ENCODE peak calls at places on chromosome 18, in five cellular contexts. One of them, this sample, is unnamed. For H3K4me1 and H3K27me3, the result is how much of the 10 kb centered on the place peaks cover.

GRCh38 chr18:6396276-6396675 is 18.4 kb downstream of the L3MBTL4 start:
- DNase-seq in esophagus squamous epithelium: no peak
- DNase-seq in uterus: no peak
- DNase-seq in lung: no peak
- DNase-seq in H1: no peak
- DNase-seq in this sample: no peak

GRCh38 chr18:45954070-45954712 is 12.9 kb downstream of the EPG5 start:
- DNase-seq in esophagus squamous epithelium: no peak
- DNase-seq in uterus: no peak
- DNase-seq in lung: no peak
- DNase-seq in H1: no peak
- DNase-seq in this sample: no peak

GRCh38 chr18:3455938-3456685 is 6.1 kb downstream of the TGIF1 start:
- DNase-seq in esophagus squamous epithelium: no peak
- DNase-seq in uterus: no peak
- DNase-seq in lung: no peak
- DNase-seq in H1: no peak
- DNase-seq in this sample: no peak

GRCh38 chr18:25299426-25299825 is 52.5 kb downstream of the ZNF521 start:
- DNase-seq in esophagus squamous epithelium: no peak
- DNase-seq in uterus: no peak
- DNase-seq in lung: no peak
- DNase-seq in H1: no peak
- DNase-seq in this sample: no peak

GRCh38 chr18:10402876-10403559 is 51.4 kb upstream of the APCDD1 start:
- DNase-seq in esophagus squamous epithelium: no peak
- DNase-seq in uterus: peak
- DNase-seq in lung: peak
- DNase-seq in H1: no peak
- DNase-seq in this sample: no peak

GRCh38 chr18:70072678-70073077 is 125.0 kb upstream of the CD226 start:
- DNase-seq in esophagus squamous epithelium: no peak
- DNase-seq in uterus: no peak
- DNase-seq in lung: no peak
- DNase-seq in H1: no peak
- DNase-seq in this sample: no peak

GRCh38 chr18:36194719-36195315 is 7.5 kb downstream of the MOCOS start:
- DNase-seq in esophagus squamous epithelium: no peak
- DNase-seq in uterus: no peak
- DNase-seq in lung: no peak
- DNase-seq in H1: no peak
- DNase-seq in this sample: no peak

GRCh38 chr18:7369006-7369405 is 138.1 kb downstream of the LRRC30 start:
- DNase-seq in esophagus squamous epithelium: no peak
- DNase-seq in uterus: peak
- DNase-seq in lung: no peak
- DNase-seq in H1: no peak
- DNase-seq in this sample: no peak

GRCh38 chr18:22335644-22336275 is 82.0 kb downstream of the CTAGE1 start:
- DNase-seq in esophagus squamous epithelium: no peak
- DNase-seq in uterus: no peak
- DNase-seq in lung: no peak
- DNase-seq in H1: no peak
- DNase-seq in this sample: no peak
- H3K27ac ChIP-seq in esophagus squamous epithelium: no peak
- H3K27ac ChIP-seq in uterus: peak
- H3K27ac ChIP-seq in lung: peak
- H3K27ac ChIP-seq in H1: no peak
- H3K27ac ChIP-seq in this sample: no peak

GRCh38 chr18:12011199-12011961 is 30.1 kb downstream of the IMPA2 start:
- DNase-seq in esophagus squamous epithelium: no peak
- DNase-seq in uterus: no peak
- DNase-seq in lung: no peak
- DNase-seq in H1: no peak
- DNase-seq in this sample: no peak
- H3K4me1 ChIP-seq in esophagus squamous epithelium: half or more
- H3K4me1 ChIP-seq in uterus: under half
- H3K4me1 ChIP-seq in lung: under half
- H3K4me1 ChIP-seq in H1: under half
- H3K4me1 ChIP-seq in this sample: under half

DNA sequence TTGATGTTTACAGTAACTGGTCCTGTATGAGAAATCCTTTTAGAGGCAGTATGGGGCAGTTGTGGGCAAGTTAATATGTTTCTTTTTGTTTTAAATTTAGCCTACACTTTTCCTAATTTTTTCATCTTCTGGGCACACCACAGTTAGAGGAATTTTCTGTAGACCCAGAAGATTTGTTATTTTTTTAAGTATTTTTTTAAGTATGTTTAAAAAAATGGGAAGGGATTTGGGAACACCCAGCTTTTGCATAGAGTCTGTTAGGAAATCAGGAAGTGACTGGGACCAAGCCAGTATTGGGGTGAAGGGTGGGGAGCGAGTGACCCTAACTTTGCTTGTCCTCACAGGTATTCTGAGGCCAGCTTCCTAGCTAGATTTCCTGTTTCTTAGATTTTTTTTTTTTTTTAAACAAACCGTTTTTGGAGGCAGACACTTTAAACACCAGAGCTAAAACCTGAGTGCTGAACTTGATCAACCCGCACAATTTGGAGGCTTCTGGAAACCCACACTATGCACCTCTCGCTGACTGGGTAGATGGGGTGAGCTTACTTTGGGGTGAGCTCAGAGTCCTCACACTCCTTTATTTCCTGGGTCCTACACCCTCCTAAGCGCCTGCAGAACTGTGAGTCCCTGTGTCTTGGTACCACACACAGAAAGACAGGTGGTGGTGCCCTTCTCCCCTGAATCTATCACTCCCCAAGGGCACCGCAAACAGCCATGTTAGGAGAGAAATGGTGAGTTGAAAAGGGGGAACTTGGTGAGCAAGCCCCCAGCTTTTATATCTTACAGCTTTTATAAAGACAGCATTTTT is 5.2 kb downstream of the GATA6 start:
- DNase-seq in esophagus squamous epithelium: no peak
- DNase-seq in uterus: no peak
- DNase-seq in lung: no peak
- DNase-seq in H1: no peak
- DNase-seq in this sample: no peak
- H3K27me3 ChIP-seq in esophagus squamous epithelium: under half
- H3K27me3 ChIP-seq in uterus: under half
- H3K27me3 ChIP-seq in lung: under half
- H3K27me3 ChIP-seq in H1: half or more
- H3K27me3 ChIP-seq in this sample: half or more

GRCh38 chr18:23282437-23282781 is 147.1 kb downstream of the CABLES1 start:
- DNase-seq in esophagus squamous epithelium: no peak
- DNase-seq in uterus: no peak
- DNase-seq in lung: no peak
- DNase-seq in H1: no peak
- DNase-seq in this sample: no peak
- H3K27ac ChIP-seq in esophagus squamous epithelium: peak
- H3K27ac ChIP-seq in uterus: no peak
- H3K27ac ChIP-seq in lung: no peak
- H3K27ac ChIP-seq in H1: peak
- H3K27ac ChIP-seq in this sample: no peak

GRCh38 chr18:76454429-76454828 is 40.6 kb downstream of the ZNF516 start:
- DNase-seq in esophagus squamous epithelium: no peak
- DNase-seq in uterus: no peak
- DNase-seq in lung: no peak
- DNase-seq in H1: no peak
- DNase-seq in this sample: no peak

GRCh38 chr18:76455015-76455676 is 39.9 kb downstream of the ZNF516 start:
- DNase-seq in esophagus squamous epithelium: no peak
- DNase-seq in uterus: no peak
- DNase-seq in lung: no peak
- DNase-seq in H1: no peak
- DNase-seq in this sample: no peak

GRCh38 chr18:76451475-76452331 is 43.3 kb downstream of the ZNF516 start:
- DNase-seq in esophagus squamous epithelium: no peak
- DNase-seq in uterus: no peak
- DNase-seq in lung: no peak
- DNase-seq in H1: peak
- DNase-seq in this sample: no peak

GRCh38 chr18:76452357-76452756 is 42.7 kb downstream of the ZNF516 start:
- DNase-seq in esophagus squamous epithelium: no peak
- DNase-seq in uterus: no peak
- DNase-seq in lung: no peak
- DNase-seq in H1: no peak
- DNase-seq in this sample: no peak

GRCh38 chr18:76453057-76453561 is 41.9 kb downstream of the ZNF516 start:
- DNase-seq in esophagus squamous epithelium: no peak
- DNase-seq in uterus: no peak
- DNase-seq in lung: no peak
- DNase-seq in H1: no peak
- DNase-seq in this sample: no peak
- H3K4me1 ChIP-seq in esophagus squamous epithelium: half or more
- H3K4me1 ChIP-seq in uterus: under half
- H3K4me1 ChIP-seq in lung: under half
- H3K4me1 ChIP-seq in H1: under half
- H3K4me1 ChIP-seq in this sample: under half

GRCh38 chr18:28858248-28858647 is 681.3 kb upstream of the CDH2 start:
- DNase-seq in esophagus squamous epithelium: no peak
- DNase-seq in uterus: no peak
- DNase-seq in lung: no peak
- DNase-seq in H1: no peak
- DNase-seq in this sample: no peak

GRCh38 chr18:28863396-28863795 is 686.5 kb upstream of the CDH2 start:
- DNase-seq in esophagus squamous epithelium: no peak
- DNase-seq in uterus: no peak
- DNase-seq in lung: no peak
- DNase-seq in H1: no peak
- DNase-seq in this sample: no peak
- H3K27me3 ChIP-seq in esophagus squamous epithelium: under half
- H3K27me3 ChIP-seq in uterus: under half
- H3K27me3 ChIP-seq in lung: under half
- H3K27me3 ChIP-seq in H1: under half
- H3K27me3 ChIP-seq in this sample: under half

DNA sequence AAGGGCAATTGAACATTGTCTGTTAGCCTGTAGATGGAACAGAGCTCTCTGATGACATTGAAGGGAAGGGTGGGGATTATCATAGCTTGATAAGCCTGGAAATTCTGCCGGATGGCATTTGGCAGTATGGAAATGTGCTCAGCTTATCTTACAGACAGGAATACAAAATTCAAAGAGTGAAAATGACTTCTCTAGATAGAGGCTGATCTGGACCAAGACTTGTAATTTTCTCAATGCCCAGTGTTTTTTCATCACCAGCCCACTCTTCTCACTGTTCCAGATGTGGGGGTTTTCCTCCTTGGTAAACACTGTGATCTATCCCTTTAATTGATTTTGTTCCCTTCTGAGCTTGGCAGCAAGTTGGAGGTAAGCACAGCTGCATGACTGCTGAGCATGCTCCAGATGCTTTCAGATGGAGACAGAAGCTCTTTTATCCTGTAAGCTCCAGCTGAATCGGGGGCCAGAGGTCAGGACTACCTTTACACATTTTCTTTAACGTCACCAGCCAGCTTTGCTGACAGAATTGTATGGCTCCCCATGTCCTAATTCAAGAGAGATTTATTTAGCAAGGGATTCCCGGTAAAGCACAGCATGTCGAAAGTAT is 287.4 kb upstream of the TCF4 start:
- DNase-seq in esophagus squamous epithelium: no peak
- DNase-seq in uterus: no peak
- DNase-seq in lung: no peak
- DNase-seq in H1: no peak
- DNase-seq in this sample: no peak
- H3K27ac ChIP-seq in esophagus squamous epithelium: no peak
- H3K27ac ChIP-seq in uterus: no peak
- H3K27ac ChIP-seq in lung: no peak
- H3K27ac ChIP-seq in H1: no peak
- H3K27ac ChIP-seq in this sample: no peak

GRCh38 chr18:8609711-8610441 is 639 bp downstream of the RAB12 start:
- DNase-seq in esophagus squamous epithelium: no peak
- DNase-seq in uterus: peak
- DNase-seq in lung: no peak
- DNase-seq in H1: no peak
- DNase-seq in this sample: no peak

GRCh38 chr18:8611916-8612576 is 2.8 kb downstream of the RAB12 start:
- DNase-seq in esophagus squamous epithelium: no peak
- DNase-seq in uterus: no peak
- DNase-seq in lung: no peak
- DNase-seq in H1: no peak
- DNase-seq in this sample: no peak

GRCh38 chr18:8607776-8608682 is 1.2 kb upstream of the RAB12 start:
- DNase-seq in esophagus squamous epithelium: no peak
- DNase-seq in uterus: peak
- DNase-seq in lung: no peak
- DNase-seq in H1: no peak
- DNase-seq in this sample: no peak

GRCh38 chr18:8608795-8609673 is at the start of gene RAB12:
- DNase-seq in esophagus squamous epithelium: peak
- DNase-seq in uterus: peak
- DNase-seq in lung: peak
- DNase-seq in H1: peak
- DNase-seq in this sample: no peak

GRCh38 chr18:8610442-8610801 is 1.2 kb downstream of the RAB12 start:
- DNase-seq in esophagus squamous epithelium: no peak
- DNase-seq in uterus: no peak
- DNase-seq in lung: no peak
- DNase-seq in H1: no peak
- DNase-seq in this sample: no peak
- H3K4me1 ChIP-seq in esophagus squamous epithelium: half or more
- H3K4me1 ChIP-seq in uterus: under half
- H3K4me1 ChIP-seq in lung: under half
- H3K4me1 ChIP-seq in H1: under half
- H3K4me1 ChIP-seq in this sample: under half

GRCh38 chr18:57434536-57435494 is at the start of gene ONECUT2:
- DNase-seq in esophagus squamous epithelium: peak
- DNase-seq in uterus: peak
- DNase-seq in lung: peak
- DNase-seq in H1: peak
- DNase-seq in this sample: no peak
- H3K27me3 ChIP-seq in esophagus squamous epithelium: half or more
- H3K27me3 ChIP-seq in uterus: under half
- H3K27me3 ChIP-seq in lung: under half
- H3K27me3 ChIP-seq in H1: half or more
- H3K27me3 ChIP-seq in this sample: half or more

GRCh38 chr18:23142285-23142929 is 7.1 kb downstream of the CABLES1 start:
- DNase-seq in esophagus squamous epithelium: no peak
- DNase-seq in uterus: no peak
- DNase-seq in lung: no peak
- DNase-seq in H1: no peak
- DNase-seq in this sample: no peak
- H3K27ac ChIP-seq in esophagus squamous epithelium: peak
- H3K27ac ChIP-seq in uterus: peak
- H3K27ac ChIP-seq in lung: peak
- H3K27ac ChIP-seq in H1: no peak
- H3K27ac ChIP-seq in this sample: no peak

This sample was measured in iPS DF 6.9.